ENCODE peak calls at places on chromosome 13, in six cellular contexts. G is AG08396; V is Karpas-422; X is COR-L47; M is mucosa of descending colon; K is stimulated activated CD4-positive, alpha-beta T cell treated with anti-CD3 and anti-CD28 coated beads, Interleukin-1b, Interleukin-23, amount 100 ng/mL, for 1 hour. D is an unnamed sample.

GRCh38 chr13:113425931-113426590 is 27.2 kb downstream of the ADPRHL1 start:
- DNase-seq in K (no peak), M (no peak), V (no peak), G (no peak), X (no peak), D (no peak)

GRCh38 chr13:77359171-77359570 is 32.3 kb upstream of the MYCBP2 start:
- DNase-seq in M (no peak), K (no peak), V (no peak), G (no peak), X (no peak), D (no peak)

GRCh38 chr13:71712988-71713653 is 153.9 kb downstream of the DACH1 start:
- DNase-seq in K (no peak), M (no peak), X (no peak), G (no peak), V (no peak), D (no peak)

GRCh38 chr13:38496956-38497355 is 147.3 kb downstream of the UFM1 start:
- DNase-seq in X (no peak), K (no peak), M (no peak), V (no peak), G (no peak), D (no peak)

GRCh38 chr13:111937763-111938375 is 129.1 kb upstream of the SOX1 start:
- DNase-seq in V (no peak), K (no peak), M (no peak), X (no peak), G (no peak), D (no peak)

GRCh38 chr13:67119481-67119883 is 110.7 kb downstream of the PCDH9 start:
- DNase-seq in X (no peak), G (peak; percentile 3), K (no peak), M (no peak), V (no peak), D (peak; percentile 62)

GRCh38 chr13:21676611-21677021 is 5.7 kb downstream of the FGF9 start:
- DNase-seq in K (no peak), G (no peak), X (peak; percentile 44), M (peak; percentile 65), V (peak; percentile 64), D (peak; percentile 12)

GRCh38 chr13:85806553-85807175 is 7.4 kb upstream of the SLITRK6 start:
- DNase-seq in X (peak; percentile 45), M (no peak), V (peak; percentile 90), G (peak; percentile 5), K (no peak), D (peak; percentile 2)

GRCh38 chr13:24141333-24141910 is 19.1 kb upstream of the SPATA13 start:
- DNase-seq in V (no peak), X (no peak), K (no peak), G (no peak), M (no peak), D (no peak)

GRCh38 chr13:94236876-94237275 is 242.6 kb downstream of the DCT start:
- DNase-seq in K (no peak), G (no peak), M (no peak), V (peak; percentile 21), X (no peak), D (no peak)

D was measured in AG08395.